ENCODE peak calls at places on chromosomes 1 and 21, in four cellular contexts. One of them, this sample, is unnamed.

GRCh38 chr1:167717351-167717750 is 4.4 kb upstream of the MPZL1 start:
- DNase-seq in HepG2: no peak
- DNase-seq in H1: no peak
- DNase-seq in K562: no peak
- DNase-seq in this sample: no peak

GRCh38 chr1:49297783-49298182 is 521.1 kb upstream of the BEND5 start:
- DNase-seq in K562: no peak
- DNase-seq in HepG2: no peak
- DNase-seq in H1: no peak
- DNase-seq in this sample: no peak

GRCh38 chr1:11058595-11059165 is 1.1 kb downstream of the SRM start:
- DNase-seq in H1: no peak
- DNase-seq in HepG2: no peak
- DNase-seq in K562: no peak
- DNase-seq in this sample: no peak

GRCh38 chr1:192831706-192832355 is 23.0 kb downstream of the RGS2 start:
- DNase-seq in H1: no peak
- DNase-seq in K562: no peak
- DNase-seq in HepG2: no peak
- DNase-seq in this sample: no peak

GRCh38 chr1:117001254-117001927 is at the start of gene CD101:
- DNase-seq in K562: no peak
- DNase-seq in H1: no peak
- DNase-seq in HepG2: no peak
- DNase-seq in this sample: no peak

GRCh38 chr1:246512230-246512629 is 5.2 kb upstream of the SMYD3 start:
- DNase-seq in H1: no peak
- DNase-seq in HepG2: no peak
- DNase-seq in K562: no peak
- DNase-seq in this sample: no peak

GRCh38 chr1:85259118-85259865 is at the start of gene C1orf52:
- DNase-seq in K562: peak; percentile 91
- DNase-seq in HepG2: peak; percentile 78
- DNase-seq in H1: peak; percentile 100
- DNase-seq in this sample: peak; percentile 56

GRCh38 chr1:166902279-166902678 is 26.2 kb upstream of the TADA1 start:
- DNase-seq in HepG2: no peak
- DNase-seq in K562: no peak
- DNase-seq in H1: no peak
- DNase-seq in this sample: no peak

GRCh38 chr1:2575801-2576663 is 10.5 kb upstream of the PRXL2B start:
- DNase-seq in HepG2: peak; percentile 78
- DNase-seq in K562: no peak
- DNase-seq in H1: no peak
- DNase-seq in this sample: peak; percentile 18

GRCh38 chr1:19315378-19316206 is 3.5 kb downstream of the SLC66A1 start:
- DNase-seq in K562: no peak
- DNase-seq in HepG2: no peak
- DNase-seq in H1: no peak
- DNase-seq in this sample: no peak

GRCh38 chr21:34765619-34766018 is 96.8 kb downstream of the CLIC6 start:
- DNase-seq in HepG2: no peak
- DNase-seq in K562: no peak
- DNase-seq in H1: no peak
- DNase-seq in this sample: no peak

GRCh38 chr1:35558374-35559316 is 1.0 kb downstream of the NCDN start:
- DNase-seq in K562: no peak
- DNase-seq in H1: no peak
- DNase-seq in HepG2: no peak
- DNase-seq in this sample: no peak

GRCh38 chr1:26833432-26834405 is 7.2 kb downstream of the ZDHHC18 start:
- DNase-seq in H1: no peak
- DNase-seq in HepG2: no peak
- DNase-seq in K562: no peak
- DNase-seq in this sample: no peak

GRCh38 chr1:113391643-113392271 is 1.4 kb downstream of the MAGI3 start:
- DNase-seq in K562: no peak
- DNase-seq in HepG2: peak; percentile 31
- DNase-seq in H1: no peak
- DNase-seq in this sample: peak; percentile 4

GRCh38 chr1:205171369-205171768 is 40.1 kb downstream of the DSTYK start:
- DNase-seq in H1: no peak
- DNase-seq in K562: no peak
- DNase-seq in HepG2: no peak
- DNase-seq in this sample: no peak

GRCh38 chr1:205170532-205171269 is 40.8 kb downstream of the DSTYK start:
- DNase-seq in HepG2: no peak
- DNase-seq in H1: no peak
- DNase-seq in K562: peak; percentile 34
- DNase-seq in this sample: no peak

GRCh38 chr1:205168291-205168690 is 43.2 kb downstream of the DSTYK start:
- DNase-seq in HepG2: no peak
- DNase-seq in K562: no peak
- DNase-seq in H1: no peak
- DNase-seq in this sample: no peak

GRCh38 chr1:205169248-205169647 is 42.3 kb downstream of the DSTYK start:
- DNase-seq in HepG2: no peak
- DNase-seq in H1: no peak
- DNase-seq in K562: no peak
- DNase-seq in this sample: no peak

GRCh38 chr1:205172729-205173366 is 38.7 kb downstream of the DSTYK start:
- DNase-seq in H1: no peak
- DNase-seq in HepG2: peak; percentile 6
- DNase-seq in K562: peak; percentile 42
- DNase-seq in this sample: peak; percentile 76
- TF ChIP-seq RAD21 in H1: no peak
- TF ChIP-seq RAD21 in HepG2: no peak
- TF ChIP-seq RAD21 in K562: no peak
- TF ChIP-seq RAD21 in this sample: no peak

GRCh38 chr1:67429528-67430357 is 459 bp downstream of the SERBP1 start:
- DNase-seq in K562: peak; percentile 47
- DNase-seq in HepG2: no peak
- DNase-seq in H1: no peak
- DNase-seq in this sample: peak; percentile 14
- TF ChIP-seq JUN in K562: no peak
- TF ChIP-seq JUN in HepG2: no peak
- TF ChIP-seq JUN in H1: no peak
- TF ChIP-seq JUN in this sample: no peak

DNA sequence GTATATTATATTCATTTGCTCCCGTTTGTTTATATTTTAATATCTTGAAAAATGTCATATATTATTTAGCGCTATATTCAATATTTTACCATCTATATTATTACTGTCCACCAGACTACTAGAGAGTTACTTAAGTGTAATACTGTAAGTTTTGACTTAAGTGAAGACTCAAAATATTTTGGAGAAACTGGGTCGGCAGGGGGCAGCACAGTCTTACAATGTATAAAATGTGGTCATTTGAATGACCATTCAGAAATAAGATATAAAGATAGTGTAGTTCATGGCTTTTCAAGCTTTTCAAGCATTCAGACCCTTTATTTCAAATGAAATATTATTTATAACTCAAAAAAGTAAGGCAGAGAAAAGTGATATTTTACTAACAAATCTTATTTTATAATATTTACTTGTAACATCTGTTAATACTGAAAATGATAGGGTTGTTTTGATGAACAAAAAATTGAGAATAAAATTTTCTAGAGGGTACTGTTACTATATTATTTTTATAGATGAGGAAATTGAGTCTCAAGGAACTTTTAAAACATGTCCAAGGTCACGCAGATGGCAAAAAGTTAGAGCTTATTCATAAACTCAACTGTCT is 89.0 kb upstream of the SERTAD4 start:
- DNase-seq in K562: peak; percentile 43
- DNase-seq in HepG2: peak; percentile 29
- DNase-seq in H1: peak; percentile 77
- DNase-seq in this sample: peak; percentile 75
- TF ChIP-seq RAD21 in K562: peak; percentile 81
- TF ChIP-seq RAD21 in HepG2: no peak
- TF ChIP-seq RAD21 in H1: peak; percentile 65
- TF ChIP-seq RAD21 in this sample: peak; percentile 91

GRCh38 chr1:224298344-224299330 is 31.3 kb downstream of the NVL start:
- DNase-seq in H1: no peak
- DNase-seq in HepG2: no peak
- DNase-seq in K562: no peak
- DNase-seq in this sample: no peak
- TF ChIP-seq JUN in H1: no peak
- TF ChIP-seq JUN in HepG2: no peak
- TF ChIP-seq JUN in K562: no peak
- TF ChIP-seq JUN in this sample: no peak

GRCh38 chr1:248402748-248403147 is at the start of gene OR2T1:
- DNase-seq in HepG2: no peak
- DNase-seq in H1: no peak
- DNase-seq in K562: no peak
- DNase-seq in this sample: no peak

GRCh38 chr1:248406721-248407692 is 4.2 kb downstream of the OR2T1 start:
- DNase-seq in H1: no peak
- DNase-seq in HepG2: no peak
- DNase-seq in K562: no peak
- DNase-seq in this sample: no peak

GRCh38 chr1:248404024-248404423 is 1.2 kb downstream of the OR2T1 start:
- DNase-seq in H1: no peak
- DNase-seq in K562: peak; percentile 81
- DNase-seq in HepG2: no peak
- DNase-seq in this sample: peak; percentile 30
- TF ChIP-seq RAD21 in H1: no peak
- TF ChIP-seq RAD21 in K562: no peak
- TF ChIP-seq RAD21 in HepG2: no peak
- TF ChIP-seq RAD21 in this sample: no peak

This sample was measured in A549.